ENCODE peak calls at places on chromosomes 7 and 10, in eight cellular contexts. L is IMR-90, F is GM23248, A is endodermal cell, R is A549, B is tibial nerve, N is body of pancreas, P is transverse colon. Q is an unnamed sample.

GRCh38 chr10:100927266-100927665 is 14.5 kb downstream of the SLF2 start:
- DNase-seq in A (no peak), P (no peak), N (no peak), B (no peak), L (no peak), R (no peak), F (no peak), Q (no peak)

GRCh38 chr7:81624021-81624630 is 145.7 kb downstream of the HGF start:
- DNase-seq in B (no peak), N (no peak), P (no peak), A (no peak), R (no peak), L (peak; percentile 61), F (no peak), Q (no peak)

GRCh38 chr7:149559711-149560110 is 62.1 kb upstream of the ZNF746 start:
- DNase-seq in B (no peak), P (no peak), F (peak; percentile 75), N (no peak), R (no peak), A (no peak), L (peak; percentile 51), Q (no peak)

GRCh38 chr10:58952747-58953466 is 223.5 kb upstream of the PHYHIPL start:
- DNase-seq in L (peak; percentile 42), R (peak; percentile 20), P (peak; percentile 36), N (peak; percentile 61), F (peak; percentile 61), B (peak; percentile 91), A (peak; percentile 82), Q (no peak)

GRCh38 chr7:64889686-64890162 is 13.3 kb upstream of the ZNF273 start:
- DNase-seq in P (no peak), R (no peak), L (no peak), A (peak; percentile 41), N (no peak), F (no peak), B (no peak), Q (no peak)

GRCh38 chr10:23099816-23100215 is 4.4 kb downstream of the MSRB2 start:
- DNase-seq in N (no peak), L (peak; percentile 7), P (no peak), B (no peak), R (no peak), F (peak; percentile 29), A (no peak), Q (no peak)

GRCh38 chr10:112815238-112816032 is 134.6 kb upstream of the TCF7L2 start:
- DNase-seq in N (no peak), A (no peak), F (peak; percentile 82), B (peak; percentile 29), R (no peak), L (peak; percentile 67), P (no peak), Q (no peak)

GRCh38 chr10:122258136-122259074 is 12.7 kb upstream of the BTBD16 start:
- DNase-seq in R (no peak), P (no peak), N (no peak), B (no peak), F (peak; percentile 33), A (peak; percentile 60), L (peak; percentile 69), Q (no peak)

GRCh38 chr10:130192276-130192848 is 56.2 kb downstream of the GLRX3 start:
- DNase-seq in L (no peak), F (no peak), R (no peak), N (no peak), A (no peak), B (no peak), P (no peak), Q (no peak)

GRCh38 chr10:130190065-130190736 is 54.0 kb downstream of the GLRX3 start:
- DNase-seq in A (peak; percentile 97), B (peak; percentile 84), L (peak; percentile 75), N (peak; percentile 90), P (peak; percentile 91), F (peak; percentile 91), R (peak; percentile 71), Q (peak; percentile 79)

GRCh38 chr10:130193033-130193432 is 56.8 kb downstream of the GLRX3 start:
- DNase-seq in N (no peak), L (no peak), R (no peak), P (no peak), A (no peak), F (no peak), B (no peak), Q (no peak)

GRCh38 chr10:130190737-130191115 is 54.5 kb downstream of the GLRX3 start:
- DNase-seq in A (no peak), F (peak; percentile 29), B (no peak), N (no peak), L (no peak), R (no peak), P (peak; percentile 28), Q (no peak)

GRCh38 chr10:130191380-130191779 is 55.2 kb downstream of the GLRX3 start:
- DNase-seq in R (no peak), B (no peak), N (no peak), F (no peak), P (no peak), A (no peak), L (no peak), Q (no peak)
- H3K9me3 ChIP-seq in R (no peaks in the 10 kb centered on the region), B (no peaks in the 10 kb centered on the region), N (no peaks in the 10 kb centered on the region), F (no peaks in the 10 kb centered on the region), P (no peaks in the 10 kb centered on the region), A (no peaks in the 10 kb centered on the region), L (no peaks in the 10 kb centered on the region), Q (no peaks in the 10 kb centered on the region)

DNA sequence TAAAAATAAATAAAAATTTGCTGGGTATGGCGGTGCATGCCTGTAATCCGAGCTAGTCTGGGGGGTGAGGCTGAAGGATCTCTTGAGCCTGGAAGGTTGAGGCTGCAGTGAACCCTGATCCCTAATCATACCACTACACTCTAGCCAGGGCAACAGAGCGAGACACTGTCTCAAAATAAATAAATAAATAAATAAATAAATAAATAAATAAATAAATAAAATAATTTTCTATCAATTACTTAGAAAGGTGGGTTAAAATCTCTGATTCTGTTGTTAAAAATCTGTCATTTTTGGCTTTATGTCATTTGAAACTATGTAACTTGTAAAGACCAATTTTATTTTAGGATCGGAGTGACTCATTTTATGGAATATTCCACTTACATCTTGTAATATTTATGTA is 958.6 kb downstream of the NXPH1 start:
- DNase-seq in L (no peak), A (no peak), P (no peak), B (no peak), F (no peak), N (no peak), R (no peak), Q (no peak)
- H3K9me3 ChIP-seq in L (peaks cover 18% of the 10 kb centered on the region), A (peaks cover 9% of the 10 kb centered on the region), P (peaks cover 6% of the 10 kb centered on the region), B (peaks cover 29% of the 10 kb centered on the region), F (no peaks in the 10 kb centered on the region), N (no peaks in the 10 kb centered on the region), R (peaks cover 5% of the 10 kb centered on the region), Q (no peaks in the 10 kb centered on the region)

DNA sequence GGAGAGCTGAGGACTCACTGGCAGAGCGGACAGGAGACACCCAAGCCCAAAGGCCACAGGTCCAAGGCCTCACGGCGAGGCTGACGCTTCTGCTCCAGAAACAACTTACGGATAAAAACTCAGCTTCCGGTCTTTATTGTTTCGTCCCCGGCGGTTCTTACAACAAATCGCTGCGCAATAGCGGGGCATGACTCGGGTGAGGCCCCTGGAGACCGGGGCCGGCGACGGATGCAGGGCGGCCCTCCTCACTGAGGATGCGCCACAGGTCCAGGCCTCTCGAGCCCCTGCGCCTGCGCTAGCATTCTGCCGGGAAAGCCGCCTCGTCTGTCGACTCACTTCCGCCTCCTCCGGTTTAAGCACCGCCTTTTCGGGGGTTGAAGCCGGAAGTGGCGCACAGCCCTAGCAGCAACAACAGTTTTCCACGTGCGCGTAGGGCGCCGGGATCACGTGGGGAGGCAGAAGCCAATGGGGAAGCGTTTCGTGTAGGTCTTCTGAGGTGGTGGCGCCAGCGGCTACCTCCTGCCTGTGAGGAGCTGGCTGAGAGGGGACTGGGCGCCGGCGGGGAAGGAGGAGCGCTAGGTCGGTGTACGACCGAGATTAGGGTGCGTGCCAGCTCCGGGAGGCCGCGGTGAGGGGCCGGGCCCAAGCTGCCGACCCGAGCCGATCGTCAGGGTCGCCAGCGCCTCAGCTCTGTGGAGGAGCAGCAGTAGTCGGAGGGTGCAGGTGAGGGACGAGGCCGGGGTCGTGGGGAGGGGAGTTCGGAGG is at the start of the genes DNAJB9 and THAP5:
- DNase-seq in N (peak; percentile 99), B (peak; percentile 96), F (peak; percentile 100), P (peak; percentile 99), A (peak; percentile 99), L (peak; percentile 99), R (peak; percentile 98), Q (peak; percentile 99)
- H3K9me3 ChIP-seq in N (no peaks in the 10 kb centered on the region), B (no peaks in the 10 kb centered on the region), F (no peaks in the 10 kb centered on the region), P (no peaks in the 10 kb centered on the region), A (no peaks in the 10 kb centered on the region), L (no peaks in the 10 kb centered on the region), R (no peaks in the 10 kb centered on the region), Q (no peaks in the 10 kb centered on the region)

GRCh38 chr10:133214468-133215410 is 15.3 kb upstream of the UTF1 start:
- DNase-seq in R (no peak), L (no peak), A (no peak), F (no peak), B (no peak), P (no peak), N (no peak), Q (no peak)

GRCh38 chr10:133215586-133215985 is 14.4 kb upstream of the UTF1 start:
- DNase-seq in F (no peak), L (no peak), A (no peak), N (no peak), P (no peak), B (no peak), R (no peak), Q (no peak)

GRCh38 chr10:133217800-133218589 is 12.0 kb upstream of the UTF1 start:
- DNase-seq in R (no peak), L (no peak), B (no peak), N (no peak), F (no peak), A (no peak), P (no peak), Q (no peak)

GRCh38 chr10:133218891-133219290 is 11.1 kb upstream of the UTF1 start:
- DNase-seq in R (no peak), N (no peak), B (no peak), F (no peak), P (no peak), A (no peak), L (no peak), Q (no peak)

GRCh38 chr10:133216776-133217175 is 13.2 kb upstream of the UTF1 start:
- DNase-seq in R (no peak), B (no peak), F (no peak), P (no peak), A (no peak), L (no peak), N (no peak), Q (no peak)
- H3K9me3 ChIP-seq in R (no peaks in the 10 kb centered on the region), B (no peaks in the 10 kb centered on the region), F (no peaks in the 10 kb centered on the region), P (no peaks in the 10 kb centered on the region), A (no peaks in the 10 kb centered on the region), L (peaks cover 2% of the 10 kb centered on the region), N (no peaks in the 10 kb centered on the region), Q (no peaks in the 10 kb centered on the region)

GRCh38 chr7:10346032-10346431 is 627.6 kb upstream of the PHF14 start:
- DNase-seq in P (no peak), B (no peak), A (no peak), N (no peak), L (no peak), R (no peak), F (no peak), Q (no peak)

DNA sequence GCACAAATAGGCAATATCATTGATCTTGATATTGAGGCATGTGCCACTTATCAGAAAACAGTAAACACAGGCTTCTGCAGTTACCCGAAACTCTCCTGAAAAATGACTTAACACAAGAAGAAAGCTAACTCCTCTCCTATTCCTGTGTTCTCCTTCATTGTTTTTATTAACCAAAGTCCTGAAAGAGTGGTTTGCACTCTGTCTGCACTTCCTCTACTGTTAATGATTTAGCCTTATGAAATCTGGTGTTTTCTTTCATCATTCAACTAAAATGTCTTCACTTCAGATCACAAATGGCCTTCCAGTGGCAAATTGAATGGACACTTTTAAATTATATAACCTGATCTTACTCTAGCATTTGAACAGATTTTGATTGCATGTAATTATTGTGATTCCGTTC is 630.6 kb upstream of the PHF14 start:
- DNase-seq in N (no peak), R (no peak), P (no peak), F (no peak), B (no peak), A (no peak), L (no peak), Q (no peak)
- H3K9me3 ChIP-seq in N (no peaks in the 10 kb centered on the region), R (no peaks in the 10 kb centered on the region), P (no peaks in the 10 kb centered on the region), F (no peaks in the 10 kb centered on the region), B (no peaks in the 10 kb centered on the region), A (no peaks in the 10 kb centered on the region), L (peaks cover 2% of the 10 kb centered on the region), Q (no peaks in the 10 kb centered on the region)

Q was measured in T-helper 17 cell.